ENCODE peak calls at places on chromosomes 11 and 22, in nine cellular contexts. One of them, this sample, is unnamed.

GRCh38 chr11:5803982-5804381 is 4.7 kb upstream of the OR52N2 start:
- ATAC-seq in activated T-helper 17 cell treated with anti-CD3 and anti-CD28 coated beads, Interleukin-2, amount 50 U/mL, for 72 hours: no peak
- ATAC-seq in left cardiac atrium: no peak
- ATAC-seq in sciatic nerve: no peak
- ATAC-seq in mucosa of descending colon: no peak
- ATAC-seq in activated naive CD8-positive, alpha-beta T cell treated with anti-CD3 and anti-CD28 coated beads, Interleukin-2, amount 10 ng/mL, durations not matched to agents 7 days and 5 days: no peak
- ATAC-seq in effector memory CD8-positive, alpha-beta T cell: no peak
- ATAC-seq in activated B cell treated with CpG ODN at 0.5 μM for 24 hours: no peak
- ATAC-seq in central memory CD8-positive, alpha-beta T cell: no peak
- ATAC-seq in this sample: no peak

GRCh38 chr11:95016133-95016532 is 8.9 kb upstream of the KDM4E start:
- ATAC-seq in left cardiac atrium: no peak
- ATAC-seq in activated B cell treated with CpG ODN at 0.5 μM for 24 hours: no peak
- ATAC-seq in central memory CD8-positive, alpha-beta T cell: no peak
- ATAC-seq in activated T-helper 17 cell treated with anti-CD3 and anti-CD28 coated beads, Interleukin-2, amount 50 U/mL, for 72 hours: no peak
- ATAC-seq in mucosa of descending colon: no peak
- ATAC-seq in sciatic nerve: no peak
- ATAC-seq in activated naive CD8-positive, alpha-beta T cell treated with anti-CD3 and anti-CD28 coated beads, Interleukin-2, amount 10 ng/mL, durations not matched to agents 7 days and 5 days: no peak
- ATAC-seq in effector memory CD8-positive, alpha-beta T cell: no peak
- ATAC-seq in this sample: no peak

GRCh38 chr11:106152013-106152412 is 74.6 kb downstream of the AASDHPPT start:
- ATAC-seq in sciatic nerve: no peak
- ATAC-seq in activated T-helper 17 cell treated with anti-CD3 and anti-CD28 coated beads, Interleukin-2, amount 50 U/mL, for 72 hours: no peak
- ATAC-seq in central memory CD8-positive, alpha-beta T cell: no peak
- ATAC-seq in mucosa of descending colon: no peak
- ATAC-seq in effector memory CD8-positive, alpha-beta T cell: no peak
- ATAC-seq in activated B cell treated with CpG ODN at 0.5 μM for 24 hours: no peak
- ATAC-seq in activated naive CD8-positive, alpha-beta T cell treated with anti-CD3 and anti-CD28 coated beads, Interleukin-2, amount 10 ng/mL, durations not matched to agents 7 days and 5 days: no peak
- ATAC-seq in left cardiac atrium: peak
- ATAC-seq in this sample: peak

GRCh38 chr22:32603651-32604540 is 129.3 kb downstream of the FBXO7 start:
- ATAC-seq in activated naive CD8-positive, alpha-beta T cell treated with anti-CD3 and anti-CD28 coated beads, Interleukin-2, amount 10 ng/mL, durations not matched to agents 7 days and 5 days: no peak
- ATAC-seq in left cardiac atrium: peak
- ATAC-seq in activated B cell treated with CpG ODN at 0.5 μM for 24 hours: no peak
- ATAC-seq in effector memory CD8-positive, alpha-beta T cell: no peak
- ATAC-seq in activated T-helper 17 cell treated with anti-CD3 and anti-CD28 coated beads, Interleukin-2, amount 50 U/mL, for 72 hours: no peak
- ATAC-seq in sciatic nerve: peak
- ATAC-seq in mucosa of descending colon: no peak
- ATAC-seq in central memory CD8-positive, alpha-beta T cell: no peak
- ATAC-seq in this sample: peak

GRCh38 chr11:66421492-66422205 is 814 bp downstream of the NPAS4 start:
- ATAC-seq in effector memory CD8-positive, alpha-beta T cell: peak
- ATAC-seq in left cardiac atrium: peak
- ATAC-seq in sciatic nerve: peak
- ATAC-seq in activated naive CD8-positive, alpha-beta T cell treated with anti-CD3 and anti-CD28 coated beads, Interleukin-2, amount 10 ng/mL, durations not matched to agents 7 days and 5 days: peak
- ATAC-seq in activated B cell treated with CpG ODN at 0.5 μM for 24 hours: peak
- ATAC-seq in activated T-helper 17 cell treated with anti-CD3 and anti-CD28 coated beads, Interleukin-2, amount 50 U/mL, for 72 hours: peak
- ATAC-seq in mucosa of descending colon: peak
- ATAC-seq in central memory CD8-positive, alpha-beta T cell: peak
- ATAC-seq in this sample: peak

GRCh38 chr11:117606211-117606610 is 190.8 kb downstream of the DSCAML1 start:
- ATAC-seq in activated T-helper 17 cell treated with anti-CD3 and anti-CD28 coated beads, Interleukin-2, amount 50 U/mL, for 72 hours: peak
- ATAC-seq in left cardiac atrium: no peak
- ATAC-seq in activated B cell treated with CpG ODN at 0.5 μM for 24 hours: no peak
- ATAC-seq in effector memory CD8-positive, alpha-beta T cell: no peak
- ATAC-seq in activated naive CD8-positive, alpha-beta T cell treated with anti-CD3 and anti-CD28 coated beads, Interleukin-2, amount 10 ng/mL, durations not matched to agents 7 days and 5 days: peak
- ATAC-seq in sciatic nerve: no peak
- ATAC-seq in mucosa of descending colon: no peak
- ATAC-seq in central memory CD8-positive, alpha-beta T cell: no peak
- ATAC-seq in this sample: no peak

GRCh38 chr11:2550606-2550970 is 105.8 kb downstream of the KCNQ1 start:
- ATAC-seq in activated naive CD8-positive, alpha-beta T cell treated with anti-CD3 and anti-CD28 coated beads, Interleukin-2, amount 10 ng/mL, durations not matched to agents 7 days and 5 days: no peak
- ATAC-seq in left cardiac atrium: no peak
- ATAC-seq in activated B cell treated with CpG ODN at 0.5 μM for 24 hours: no peak
- ATAC-seq in mucosa of descending colon: no peak
- ATAC-seq in central memory CD8-positive, alpha-beta T cell: no peak
- ATAC-seq in effector memory CD8-positive, alpha-beta T cell: no peak
- ATAC-seq in activated T-helper 17 cell treated with anti-CD3 and anti-CD28 coated beads, Interleukin-2, amount 50 U/mL, for 72 hours: no peak
- ATAC-seq in sciatic nerve: no peak
- ATAC-seq in this sample: no peak

GRCh38 chr11:70616317-70616716 is 218.0 kb downstream of the CTTN start:
- ATAC-seq in left cardiac atrium: no peak
- ATAC-seq in activated B cell treated with CpG ODN at 0.5 μM for 24 hours: no peak
- ATAC-seq in mucosa of descending colon: no peak
- ATAC-seq in central memory CD8-positive, alpha-beta T cell: no peak
- ATAC-seq in sciatic nerve: no peak
- ATAC-seq in effector memory CD8-positive, alpha-beta T cell: no peak
- ATAC-seq in activated naive CD8-positive, alpha-beta T cell treated with anti-CD3 and anti-CD28 coated beads, Interleukin-2, amount 10 ng/mL, durations not matched to agents 7 days and 5 days: no peak
- ATAC-seq in activated T-helper 17 cell treated with anti-CD3 and anti-CD28 coated beads, Interleukin-2, amount 50 U/mL, for 72 hours: no peak
- ATAC-seq in this sample: no peak

GRCh38 chr11:10205928-10206327 is 88.1 kb downstream of the SBF2 start:
- ATAC-seq in effector memory CD8-positive, alpha-beta T cell: no peak
- ATAC-seq in mucosa of descending colon: no peak
- ATAC-seq in activated B cell treated with CpG ODN at 0.5 μM for 24 hours: no peak
- ATAC-seq in activated naive CD8-positive, alpha-beta T cell treated with anti-CD3 and anti-CD28 coated beads, Interleukin-2, amount 10 ng/mL, durations not matched to agents 7 days and 5 days: no peak
- ATAC-seq in central memory CD8-positive, alpha-beta T cell: no peak
- ATAC-seq in activated T-helper 17 cell treated with anti-CD3 and anti-CD28 coated beads, Interleukin-2, amount 50 U/mL, for 72 hours: no peak
- ATAC-seq in sciatic nerve: no peak
- ATAC-seq in left cardiac atrium: peak
- ATAC-seq in this sample: no peak

GRCh38 chr11:65439331-65440181 is 17.0 kb downstream of the NEAT1 start:
- ATAC-seq in sciatic nerve: no peak
- ATAC-seq in left cardiac atrium: no peak
- ATAC-seq in central memory CD8-positive, alpha-beta T cell: no peak
- ATAC-seq in effector memory CD8-positive, alpha-beta T cell: no peak
- ATAC-seq in mucosa of descending colon: no peak
- ATAC-seq in activated B cell treated with CpG ODN at 0.5 μM for 24 hours: no peak
- ATAC-seq in activated T-helper 17 cell treated with anti-CD3 and anti-CD28 coated beads, Interleukin-2, amount 50 U/mL, for 72 hours: peak
- ATAC-seq in activated naive CD8-positive, alpha-beta T cell treated with anti-CD3 and anti-CD28 coated beads, Interleukin-2, amount 10 ng/mL, durations not matched to agents 7 days and 5 days: no peak
- ATAC-seq in this sample: no peak

GRCh38 chr11:19728436-19728835 is 15.8 kb downstream of the NAV2 start:
- ATAC-seq in activated naive CD8-positive, alpha-beta T cell treated with anti-CD3 and anti-CD28 coated beads, Interleukin-2, amount 10 ng/mL, durations not matched to agents 7 days and 5 days: no peak
- ATAC-seq in mucosa of descending colon: no peak
- ATAC-seq in effector memory CD8-positive, alpha-beta T cell: no peak
- ATAC-seq in sciatic nerve: peak
- ATAC-seq in activated B cell treated with CpG ODN at 0.5 μM for 24 hours: no peak
- ATAC-seq in activated T-helper 17 cell treated with anti-CD3 and anti-CD28 coated beads, Interleukin-2, amount 50 U/mL, for 72 hours: no peak
- ATAC-seq in central memory CD8-positive, alpha-beta T cell: no peak
- ATAC-seq in left cardiac atrium: peak
- ATAC-seq in this sample: no peak

GRCh38 chr11:31796523-31797226 is 14.4 kb downstream of the PAX6 start:
- ATAC-seq in activated T-helper 17 cell treated with anti-CD3 and anti-CD28 coated beads, Interleukin-2, amount 50 U/mL, for 72 hours: no peak
- ATAC-seq in activated naive CD8-positive, alpha-beta T cell treated with anti-CD3 and anti-CD28 coated beads, Interleukin-2, amount 10 ng/mL, durations not matched to agents 7 days and 5 days: no peak
- ATAC-seq in activated B cell treated with CpG ODN at 0.5 μM for 24 hours: no peak
- ATAC-seq in effector memory CD8-positive, alpha-beta T cell: no peak
- ATAC-seq in mucosa of descending colon: no peak
- ATAC-seq in central memory CD8-positive, alpha-beta T cell: no peak
- ATAC-seq in sciatic nerve: no peak
- ATAC-seq in left cardiac atrium: no peak
- ATAC-seq in this sample: no peak

GRCh38 chr11:61799665-61800284 is 7.1 kb downstream of the FEN1 start:
- ATAC-seq in activated naive CD8-positive, alpha-beta T cell treated with anti-CD3 and anti-CD28 coated beads, Interleukin-2, amount 10 ng/mL, durations not matched to agents 7 days and 5 days: no peak
- ATAC-seq in effector memory CD8-positive, alpha-beta T cell: no peak
- ATAC-seq in sciatic nerve: no peak
- ATAC-seq in activated T-helper 17 cell treated with anti-CD3 and anti-CD28 coated beads, Interleukin-2, amount 50 U/mL, for 72 hours: no peak
- ATAC-seq in activated B cell treated with CpG ODN at 0.5 μM for 24 hours: no peak
- ATAC-seq in mucosa of descending colon: no peak
- ATAC-seq in left cardiac atrium: no peak
- ATAC-seq in central memory CD8-positive, alpha-beta T cell: no peak
- ATAC-seq in this sample: no peak

GRCh38 chr11:70112017-70112434 is 33.9 kb downstream of the ANO1 start:
- ATAC-seq in effector memory CD8-positive, alpha-beta T cell: no peak
- ATAC-seq in mucosa of descending colon: peak
- ATAC-seq in activated T-helper 17 cell treated with anti-CD3 and anti-CD28 coated beads, Interleukin-2, amount 50 U/mL, for 72 hours: no peak
- ATAC-seq in activated naive CD8-positive, alpha-beta T cell treated with anti-CD3 and anti-CD28 coated beads, Interleukin-2, amount 10 ng/mL, durations not matched to agents 7 days and 5 days: no peak
- ATAC-seq in central memory CD8-positive, alpha-beta T cell: no peak
- ATAC-seq in left cardiac atrium: peak
- ATAC-seq in sciatic nerve: peak
- ATAC-seq in activated B cell treated with CpG ODN at 0.5 μM for 24 hours: no peak
- ATAC-seq in this sample: no peak

GRCh38 chr22:35342390-35342789 is 38.5 kb upstream of the HMOX1 start:
- ATAC-seq in activated naive CD8-positive, alpha-beta T cell treated with anti-CD3 and anti-CD28 coated beads, Interleukin-2, amount 10 ng/mL, durations not matched to agents 7 days and 5 days: peak
- ATAC-seq in effector memory CD8-positive, alpha-beta T cell: peak
- ATAC-seq in sciatic nerve: no peak
- ATAC-seq in mucosa of descending colon: no peak
- ATAC-seq in activated B cell treated with CpG ODN at 0.5 μM for 24 hours: no peak
- ATAC-seq in activated T-helper 17 cell treated with anti-CD3 and anti-CD28 coated beads, Interleukin-2, amount 50 U/mL, for 72 hours: peak
- ATAC-seq in central memory CD8-positive, alpha-beta T cell: no peak
- ATAC-seq in left cardiac atrium: no peak
- ATAC-seq in this sample: no peak

GRCh38 chr22:44604455-44604854 is 97.5 kb upstream of the PRR5 start:
- ATAC-seq in effector memory CD8-positive, alpha-beta T cell: no peak
- ATAC-seq in activated B cell treated with CpG ODN at 0.5 μM for 24 hours: no peak
- ATAC-seq in activated T-helper 17 cell treated with anti-CD3 and anti-CD28 coated beads, Interleukin-2, amount 50 U/mL, for 72 hours: no peak
- ATAC-seq in left cardiac atrium: no peak
- ATAC-seq in sciatic nerve: no peak
- ATAC-seq in activated naive CD8-positive, alpha-beta T cell treated with anti-CD3 and anti-CD28 coated beads, Interleukin-2, amount 10 ng/mL, durations not matched to agents 7 days and 5 days: no peak
- ATAC-seq in mucosa of descending colon: no peak
- ATAC-seq in central memory CD8-positive, alpha-beta T cell: no peak
- ATAC-seq in this sample: no peak

GRCh38 chr11:12744831-12745502 is 70.7 kb downstream of the TEAD1 start:
- ATAC-seq in activated T-helper 17 cell treated with anti-CD3 and anti-CD28 coated beads, Interleukin-2, amount 50 U/mL, for 72 hours: no peak
- ATAC-seq in sciatic nerve: no peak
- ATAC-seq in effector memory CD8-positive, alpha-beta T cell: no peak
- ATAC-seq in mucosa of descending colon: no peak
- ATAC-seq in activated naive CD8-positive, alpha-beta T cell treated with anti-CD3 and anti-CD28 coated beads, Interleukin-2, amount 10 ng/mL, durations not matched to agents 7 days and 5 days: no peak
- ATAC-seq in left cardiac atrium: peak
- ATAC-seq in activated B cell treated with CpG ODN at 0.5 μM for 24 hours: no peak
- ATAC-seq in central memory CD8-positive, alpha-beta T cell: no peak
- ATAC-seq in this sample: no peak

GRCh38 chr11:88420165-88420781 is 82.7 kb upstream of the CTSC start:
- ATAC-seq in activated naive CD8-positive, alpha-beta T cell treated with anti-CD3 and anti-CD28 coated beads, Interleukin-2, amount 10 ng/mL, durations not matched to agents 7 days and 5 days: no peak
- ATAC-seq in central memory CD8-positive, alpha-beta T cell: no peak
- ATAC-seq in activated B cell treated with CpG ODN at 0.5 μM for 24 hours: no peak
- ATAC-seq in sciatic nerve: peak
- ATAC-seq in activated T-helper 17 cell treated with anti-CD3 and anti-CD28 coated beads, Interleukin-2, amount 50 U/mL, for 72 hours: no peak
- ATAC-seq in left cardiac atrium: peak
- ATAC-seq in effector memory CD8-positive, alpha-beta T cell: no peak
- ATAC-seq in mucosa of descending colon: peak
- ATAC-seq in this sample: peak

GRCh38 chr11:27405134-27405533 is 42.1 kb upstream of the CCDC34 start:
- ATAC-seq in central memory CD8-positive, alpha-beta T cell: no peak
- ATAC-seq in effector memory CD8-positive, alpha-beta T cell: no peak
- ATAC-seq in activated naive CD8-positive, alpha-beta T cell treated with anti-CD3 and anti-CD28 coated beads, Interleukin-2, amount 10 ng/mL, durations not matched to agents 7 days and 5 days: no peak
- ATAC-seq in activated T-helper 17 cell treated with anti-CD3 and anti-CD28 coated beads, Interleukin-2, amount 50 U/mL, for 72 hours: no peak
- ATAC-seq in mucosa of descending colon: no peak
- ATAC-seq in sciatic nerve: peak
- ATAC-seq in activated B cell treated with CpG ODN at 0.5 μM for 24 hours: no peak
- ATAC-seq in left cardiac atrium: peak
- ATAC-seq in this sample: no peak

GRCh38 chr11:131481317-131481716 is 110.9 kb downstream of the NTM start:
- ATAC-seq in activated naive CD8-positive, alpha-beta T cell treated with anti-CD3 and anti-CD28 coated beads, Interleukin-2, amount 10 ng/mL, durations not matched to agents 7 days and 5 days: no peak
- ATAC-seq in activated T-helper 17 cell treated with anti-CD3 and anti-CD28 coated beads, Interleukin-2, amount 50 U/mL, for 72 hours: no peak
- ATAC-seq in mucosa of descending colon: peak
- ATAC-seq in effector memory CD8-positive, alpha-beta T cell: no peak
- ATAC-seq in sciatic nerve: peak
- ATAC-seq in activated B cell treated with CpG ODN at 0.5 μM for 24 hours: no peak
- ATAC-seq in left cardiac atrium: peak
- ATAC-seq in central memory CD8-positive, alpha-beta T cell: no peak
- ATAC-seq in this sample: no peak

GRCh38 chr11:44120169-44120568 is 24.7 kb downstream of the EXT2 start:
- ATAC-seq in sciatic nerve: no peak
- ATAC-seq in activated naive CD8-positive, alpha-beta T cell treated with anti-CD3 and anti-CD28 coated beads, Interleukin-2, amount 10 ng/mL, durations not matched to agents 7 days and 5 days: no peak
- ATAC-seq in effector memory CD8-positive, alpha-beta T cell: no peak
- ATAC-seq in central memory CD8-positive, alpha-beta T cell: no peak
- ATAC-seq in mucosa of descending colon: no peak
- ATAC-seq in activated T-helper 17 cell treated with anti-CD3 and anti-CD28 coated beads, Interleukin-2, amount 50 U/mL, for 72 hours: no peak
- ATAC-seq in activated B cell treated with CpG ODN at 0.5 μM for 24 hours: no peak
- ATAC-seq in left cardiac atrium: peak
- ATAC-seq in this sample: peak

This sample was measured in esophagus mucosa.